ENCODE peak calls at places on chromosomes 5 and 9, in four cellular contexts. H, Q, L and I are unnamed samples.
A peak's percentile ranks its signal among the peaks of the same experiment; 100 is the strongest.

GRCh38 chr9:107375651-107376369 is 92.7 kb downstream of the RAD23B start:
- DNase-seq in H (no peak), Q (no peak), L (no peak), I (no peak)

GRCh38 chr5:100623719-100624118 is 88.5 kb downstream of the FAM174A start:
- DNase-seq in H (no peak), Q (peak; percentile 4), L (peak; percentile 18), I (no peak)

GRCh38 chr5:56025303-56025885 is 30.6 kb upstream of the IL6ST start:
- DNase-seq in H (no peak), Q (no peak), L (peak; percentile 54), I (no peak)

GRCh38 chr9:122695696-122696095 is 20.8 kb downstream of the OR1L3 start:
- DNase-seq in H (no peak), Q (no peak), L (peak; percentile 7), I (no peak)

GRCh38 chr9:81984911-81985310 is 3.7 kb upstream of the SPATA31D1 start:
- DNase-seq in H (no peak), Q (no peak), L (no peak), I (no peak)

GRCh38 chr9:36163049-36163839 is 5.9 kb upstream of the CCIN start:
- DNase-seq in H (no peak), Q (no peak), L (peak; percentile 65), I (peak; percentile 92)

GRCh38 chr9:2872941-2873323 is 29.0 kb upstream of the PUM3 start:
- DNase-seq in H (no peak), Q (no peak), L (no peak), I (no peak)

GRCh38 chr5:167918492-167919267 is 372.8 kb upstream of the WWC1 start:
- DNase-seq in H (no peak), Q (no peak), L (peak; percentile 49), I (no peak)

GRCh38 chr5:172873513-172873912 is 39.5 kb downstream of the ERGIC1 start:
- DNase-seq in H (no peak), Q (no peak), L (no peak), I (no peak)

GRCh38 chr5:104817127-104817526 is 1254.5 kb upstream of the NUDT12 start:
- DNase-seq in H (no peak), Q (no peak), L (no peak), I (no peak)

GRCh38 chr9:108640211-108640610 is 215.6 kb downstream of the ACTL7B start:
- DNase-seq in H (no peak), Q (no peak), L (no peak), I (no peak)

GRCh38 chr5:119328753-119329602 is 26.8 kb upstream of the TNFAIP8 start:
- DNase-seq in H (no peak), Q (no peak), L (peak; percentile 81), I (no peak)

GRCh38 chr9:10052181-10052580 is 560.6 kb downstream of the PTPRD start:
- DNase-seq in H (no peak), Q (no peak), L (no peak), I (no peak)

GRCh38 chr5:122565331-122565730 is 209.5 kb upstream of the SNX2 start:
- DNase-seq in H (no peak), Q (no peak), L (peak; percentile 5), I (no peak)

GRCh38 chr9:5843450-5844249 is 10.7 kb upstream of the ERMP1 start:
- DNase-seq in H (no peak), Q (no peak), L (peak; percentile 60), I (no peak)

GRCh38 chr9:69308217-69308931 is 16.6 kb upstream of the ENTREP1 start:
- DNase-seq in H (no peak), Q (no peak), L (no peak), I (no peak)

GRCh38 chr9:97528529-97529230 is 27.2 kb downstream of the TMOD1 start:
- DNase-seq in H (no peak), Q (no peak), L (no peak), I (no peak)

GRCh38 chr5:134515801-134516200 is 9.7 kb upstream of the JADE2 start:
- DNase-seq in H (no peak), Q (no peak), L (no peak), I (no peak)

GRCh38 chr5:147510885-147511284 is 1.0 kb upstream of the DPYSL3 start:
- DNase-seq in H (no peak), Q (no peak), L (no peak), I (no peak)

GRCh38 chr9:110058304-110058953 is 149.5 kb downstream of the C9orf152 start:
- DNase-seq in H (no peak), Q (peak; percentile 46), L (peak; percentile 73), I (no peak)

GRCh38 chr5:6436715-6437340 is 11.8 kb upstream of the UBE2QL1 start:
- DNase-seq in H (no peak), Q (no peak), L (peak; percentile 36), I (no peak)

GRCh38 chr9:129998491-129999122 is 44.4 kb downstream of the FNBP1 start:
- DNase-seq in H (no peak), Q (no peak), L (no peak), I (no peak)

GRCh38 chr5:97229688-97230285 is 46.7 kb upstream of the RIOK2 start:
- DNase-seq in H (no peak), Q (no peak), L (no peak), I (no peak)

GRCh38 chr5:135993894-135994514 is 34.8 kb upstream of the TGFBI start:
- DNase-seq in H (no peak), Q (no peak), L (peak; percentile 82), I (no peak)

GRCh38 chr9:81557957-81558791 is 131.2 kb downstream of the TLE1 start:
- DNase-seq in H (no peak), Q (no peak), L (peak; percentile 79), I (no peak)